ENCODE peak calls at places on chromosomes 4 and X, in five cellular contexts. One of them, this sample, is unnamed.

GRCh38 chrX:25084446-25084845 is 68.7 kb upstream of the ARX start:
- DNase-seq in H9: no peak
- DNase-seq in H1: no peak
- DNase-seq in trophoblast cell: no peak
- DNase-seq in mesenchymal stem cell: no peak
- DNase-seq in this sample: no peak

GRCh38 chrX:107683124-107683895 is 55.0 kb downstream of the PRPS1 start:
- DNase-seq in mesenchymal stem cell: peak
- DNase-seq in H9: no peak
- DNase-seq in H1: no peak
- DNase-seq in trophoblast cell: no peak
- DNase-seq in this sample: no peak

GRCh38 chr4:80705311-80705710 is 325.2 kb upstream of the BMP3 start:
- DNase-seq in H1: no peak
- DNase-seq in H9: no peak
- DNase-seq in trophoblast cell: no peak
- DNase-seq in mesenchymal stem cell: no peak
- DNase-seq in this sample: no peak

GRCh38 chr4:122584517-122584916 is 36.3 kb downstream of the IL21 start:
- DNase-seq in mesenchymal stem cell: peak
- DNase-seq in H1: no peak
- DNase-seq in trophoblast cell: no peak
- DNase-seq in H9: no peak
- DNase-seq in this sample: no peak

GRCh38 chr4:54233128-54233696 is 4.1 kb downstream of the PDGFRA start:
- DNase-seq in trophoblast cell: peak
- DNase-seq in H1: no peak
- DNase-seq in mesenchymal stem cell: peak
- DNase-seq in H9: peak
- DNase-seq in this sample: peak

GRCh38 chr4:145788765-145789164 is 108.8 kb downstream of the C4orf51 start:
- DNase-seq in mesenchymal stem cell: no peak
- DNase-seq in H9: no peak
- DNase-seq in trophoblast cell: no peak
- DNase-seq in H1: no peak
- DNase-seq in this sample: no peak

GRCh38 chrX:22247169-22247568 is 25.5 kb upstream of the CBLL2 start:
- DNase-seq in H9: no peak
- DNase-seq in mesenchymal stem cell: no peak
- DNase-seq in trophoblast cell: peak
- DNase-seq in H1: no peak
- DNase-seq in this sample: no peak

GRCh38 chrX:137929951-137930350 is 364.0 kb downstream of the ZIC3 start:
- DNase-seq in H1: no peak
- DNase-seq in trophoblast cell: no peak
- DNase-seq in H9: no peak
- DNase-seq in mesenchymal stem cell: no peak
- DNase-seq in this sample: no peak

GRCh38 chr4:55545133-55545532 is 1.6 kb downstream of the CLOCK start:
- DNase-seq in H9: no peak
- DNase-seq in trophoblast cell: no peak
- DNase-seq in H1: no peak
- DNase-seq in mesenchymal stem cell: peak
- DNase-seq in this sample: no peak

GRCh38 chr4:187687701-187688100 is 307.9 kb upstream of the ZFP42 start:
- DNase-seq in trophoblast cell: no peak
- DNase-seq in mesenchymal stem cell: peak
- DNase-seq in H1: no peak
- DNase-seq in H9: no peak
- DNase-seq in this sample: no peak

GRCh38 chrX:37846141-37846540 is 1.2 kb downstream of the DYNLT3 start:
- DNase-seq in mesenchymal stem cell: peak
- DNase-seq in H9: no peak
- DNase-seq in trophoblast cell: no peak
- DNase-seq in H1: no peak
- DNase-seq in this sample: no peak

DNA sequence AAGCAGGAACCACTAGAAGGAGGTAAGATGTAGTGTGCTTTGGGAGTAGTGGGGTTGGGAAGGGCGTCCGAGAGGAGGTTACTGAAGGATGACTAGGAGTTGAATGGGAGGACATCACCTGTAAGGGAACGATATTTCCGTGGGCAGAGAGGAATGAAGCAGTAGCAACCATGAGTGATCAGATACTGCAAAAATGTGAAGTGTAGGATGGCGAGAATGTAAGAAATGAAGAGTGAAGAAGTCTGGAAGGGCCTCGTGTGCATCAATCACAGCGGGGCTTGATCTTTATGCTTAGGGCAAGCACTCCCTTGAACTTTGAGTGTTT is 594 bp downstream of the MSMO1 start:
- DNase-seq in mesenchymal stem cell: no peak
- DNase-seq in H1: no peak
- DNase-seq in H9: no peak
- DNase-seq in trophoblast cell: peak
- DNase-seq in this sample: no peak
- H3K14ac ChIP-seq in mesenchymal stem cell: peak
- H3K14ac ChIP-seq in H1: peak
- H3K14ac ChIP-seq in H9: no peak
- H3K14ac ChIP-seq in trophoblast cell: peak
- H3K14ac ChIP-seq in this sample: no peak

GRCh38 chrX:2342878-2343277 is 157.9 kb downstream of the DHRSX start:
- DNase-seq in trophoblast cell: peak
- DNase-seq in H9: no peak
- DNase-seq in H1: no peak
- DNase-seq in mesenchymal stem cell: peak
- DNase-seq in this sample: no peak
- H2BK12ac ChIP-seq in trophoblast cell: no peak
- H2BK12ac ChIP-seq in H9: no peak
- H2BK12ac ChIP-seq in H1: no peak
- H2BK12ac ChIP-seq in mesenchymal stem cell: no peak
- H2BK12ac ChIP-seq in this sample: no peak

GRCh38 chr4:1870578-1871443 is at the start of gene NSD2:
- DNase-seq in H1: no peak
- DNase-seq in trophoblast cell: peak
- DNase-seq in H9: peak
- DNase-seq in mesenchymal stem cell: peak
- DNase-seq in this sample: peak
- H2BK120ac ChIP-seq in H1: no peak
- H2BK120ac ChIP-seq in trophoblast cell: peak
- H2BK120ac ChIP-seq in H9: no peak
- H2BK120ac ChIP-seq in mesenchymal stem cell: peak
- H2BK120ac ChIP-seq in this sample: peak

GRCh38 chr4:113584407-113585150 is 177.0 kb downstream of the CAMK2D start:
- DNase-seq in trophoblast cell: no peak
- DNase-seq in H9: peak
- DNase-seq in H1: no peak
- DNase-seq in mesenchymal stem cell: peak
- DNase-seq in this sample: no peak
- H3K14ac ChIP-seq in trophoblast cell: no peak
- H3K14ac ChIP-seq in H9: peak
- H3K14ac ChIP-seq in H1: no peak
- H3K14ac ChIP-seq in mesenchymal stem cell: no peak
- H3K14ac ChIP-seq in this sample: no peak

GRCh38 chr4:38563703-38564490 is 100.1 kb upstream of the KLF3 start:
- DNase-seq in trophoblast cell: no peak
- DNase-seq in mesenchymal stem cell: no peak
- DNase-seq in H9: no peak
- DNase-seq in H1: no peak
- DNase-seq in this sample: no peak
- H2BK12ac ChIP-seq in trophoblast cell: no peak
- H2BK12ac ChIP-seq in mesenchymal stem cell: no peak
- H2BK12ac ChIP-seq in H9: no peak
- H2BK12ac ChIP-seq in H1: peak
- H2BK12ac ChIP-seq in this sample: no peak